ENCODE peak calls at places on chromosome 11, in four cellular contexts. One of them, this sample, is unnamed.

GRCh38 chr11:87754685-87755084 is 420.6 kb downstream of the RAB38 start:
- DNase-seq in AG04449: no peak
- DNase-seq in activated gamma-delta T cell: no peak
- DNase-seq in A172: no peak
- DNase-seq in this sample: no peak

GRCh38 chr11:28738549-28738948 is 630.4 kb downstream of the METTL15 start:
- DNase-seq in AG04449: no peak
- DNase-seq in activated gamma-delta T cell: no peak
- DNase-seq in A172: peak
- DNase-seq in this sample: no peak

GRCh38 chr11:134385774-134386565 is 26.1 kb downstream of the B3GAT1 start:
- DNase-seq in AG04449: no peak
- DNase-seq in activated gamma-delta T cell: no peak
- DNase-seq in A172: no peak
- DNase-seq in this sample: no peak

GRCh38 chr11:112542479-112542878 is 281.8 kb upstream of the PLET1 start:
- DNase-seq in AG04449: no peak
- DNase-seq in activated gamma-delta T cell: no peak
- DNase-seq in A172: no peak
- DNase-seq in this sample: no peak

GRCh38 chr11:7967097-7967496 is 1.9 kb upstream of the NLRP10 start:
- DNase-seq in AG04449: no peak
- DNase-seq in activated gamma-delta T cell: no peak
- DNase-seq in A172: no peak
- DNase-seq in this sample: no peak

GRCh38 chr11:4539603-4540219 is 5.3 kb upstream of the OR52M1 start:
- DNase-seq in AG04449: no peak
- DNase-seq in activated gamma-delta T cell: no peak
- DNase-seq in A172: peak
- DNase-seq in this sample: peak

GRCh38 chr11:20459865-20460264 is 72.3 kb downstream of the PRMT3 start:
- DNase-seq in AG04449: no peak
- DNase-seq in activated gamma-delta T cell: no peak
- DNase-seq in A172: no peak
- DNase-seq in this sample: no peak

GRCh38 chr11:14029415-14029814 is 66.9 kb downstream of the SPON1 start:
- DNase-seq in AG04449: no peak
- DNase-seq in activated gamma-delta T cell: no peak
- DNase-seq in A172: no peak
- DNase-seq in this sample: no peak

GRCh38 chr11:1922411-1923113 is 3.1 kb downstream of the TNNT3 start:
- DNase-seq in AG04449: no peak
- DNase-seq in activated gamma-delta T cell: no peak
- DNase-seq in A172: no peak
- DNase-seq in this sample: no peak

GRCh38 chr11:2093575-2094353 is 45.4 kb downstream of the IGF2 start:
- DNase-seq in AG04449: no peak
- DNase-seq in activated gamma-delta T cell: no peak
- DNase-seq in A172: no peak
- DNase-seq in this sample: no peak

GRCh38 chr11:101445761-101446160 is 138.0 kb downstream of the TRPC6 start:
- DNase-seq in AG04449: no peak
- DNase-seq in activated gamma-delta T cell: no peak
- DNase-seq in A172: peak
- DNase-seq in this sample: no peak

GRCh38 chr11:10752061-10752460 is 1.0 kb downstream of the CTR9 start:
- DNase-seq in AG04449: no peak
- DNase-seq in activated gamma-delta T cell: no peak
- DNase-seq in A172: no peak
- DNase-seq in this sample: no peak

GRCh38 chr11:131763193-131763890 is 392.9 kb downstream of the NTM start:
- DNase-seq in AG04449: no peak
- DNase-seq in activated gamma-delta T cell: no peak
- DNase-seq in A172: no peak
- DNase-seq in this sample: no peak

GRCh38 chr11:993141-993540 is 43.4 kb downstream of the MUC6 start:
- DNase-seq in AG04449: no peak
- DNase-seq in activated gamma-delta T cell: no peak
- DNase-seq in A172: no peak
- DNase-seq in this sample: no peak

GRCh38 chr11:19546325-19546724 is 166.3 kb upstream of the NAV2 start:
- DNase-seq in AG04449: no peak
- DNase-seq in activated gamma-delta T cell: no peak
- DNase-seq in A172: no peak
- DNase-seq in this sample: no peak

GRCh38 chr11:71232364-71232763 is 20.0 kb downstream of the SHANK2 start:
- DNase-seq in AG04449: no peak
- DNase-seq in activated gamma-delta T cell: no peak
- DNase-seq in A172: no peak
- DNase-seq in this sample: no peak

GRCh38 chr11:9823887-9824385 is 160.1 kb downstream of the SWAP70 start:
- DNase-seq in AG04449: no peak
- DNase-seq in activated gamma-delta T cell: no peak
- DNase-seq in A172: peak
- DNase-seq in this sample: no peak

GRCh38 chr11:2662430-2663299 is 37.1 kb downstream of the KCNQ1OT1 start:
- DNase-seq in AG04449: no peak
- DNase-seq in activated gamma-delta T cell: no peak
- DNase-seq in A172: no peak
- DNase-seq in this sample: no peak